ENCODE peak calls at places on chromosomes 7 and 10, in six cellular contexts. P is A549, Y is endothelial cell of umbilical vein, H is HepG2, Z is K562, W is GM12878. X is an unnamed sample.

GRCh38 chr10:7432884-7433726 is 22.3 kb upstream of the SFMBT2 start:
- DNase-seq in H (no peak), P (no peak), Z (no peak), Y (peak), W (no peak), X (no peak)

GRCh38 chr7:50939026-50939425 is 156.3 kb upstream of the GRB10 start:
- DNase-seq in W (no peak), P (no peak), Z (no peak), Y (no peak), H (no peak), X (no peak)

GRCh38 chr10:44233561-44234470 is 151.1 kb downstream of the CXCL12 start:
- DNase-seq in P (no peak), Z (peak), W (no peak), Y (no peak), H (no peak), X (no peak)

GRCh38 chr7:42877852-42878251 is 34.0 kb downstream of the C7orf25 start:
- DNase-seq in H (no peak), Z (no peak), P (no peak), W (no peak), Y (no peak), X (peak)

GRCh38 chr10:49167629-49168540 is 20.3 kb downstream of the TMEM273 start:
- DNase-seq in P (no peak), H (no peak), Y (no peak), W (no peak), Z (peak), X (no peak)

GRCh38 chr10:97333601-97334369 is 744 bp downstream of the FRAT2 start:
- DNase-seq in Y (peak), Z (peak), H (no peak), W (no peak), P (no peak), X (peak)

GRCh38 chr10:77289790-77290189 is 347.8 kb downstream of the KCNMA1 start:
- DNase-seq in P (no peak), W (no peak), Y (no peak), Z (no peak), H (no peak), X (no peak)

GRCh38 chr7:117041007-117041406 is 87.7 kb downstream of the ST7 start:
- DNase-seq in P (no peak), Z (no peak), H (no peak), Y (no peak), W (peak), X (no peak)

GRCh38 chr7:87810726-87811125 is 65.4 kb downstream of the SLC25A40 start:
- DNase-seq in P (no peak), H (no peak), Y (no peak), Z (no peak), W (no peak), X (no peak)

GRCh38 chr7:131388126-131388525 is 60.5 kb downstream of the MKLN1 start:
- DNase-seq in Z (no peak), W (no peak), Y (no peak), H (no peak), P (no peak), X (no peak)

GRCh38 chr7:134737561-134738353 is 41.7 kb upstream of the CALD1 start:
- DNase-seq in H (no peak), W (peak), P (no peak), Z (no peak), Y (peak), X (peak)

GRCh38 chr10:23055424-23056191 is 39.8 kb upstream of the MSRB2 start:
- DNase-seq in Z (no peak), H (no peak), P (no peak), W (no peak), Y (no peak), X (no peak)

GRCh38 chr10:16999665-17000451 is 129.8 kb downstream of the CUBN start:
- DNase-seq in P (no peak), W (no peak), H (no peak), Z (no peak), Y (no peak), X (no peak)

GRCh38 chr7:28203498-28204240 is 23.1 kb upstream of the JAZF1 start:
- DNase-seq in W (no peak), Y (no peak), H (no peak), P (no peak), Z (no peak), X (peak)

GRCh38 chr10:133565441-133566294 is at the start of gene SYCE1:
- DNase-seq in H (no peak), P (no peak), W (no peak), Y (no peak), Z (no peak), X (no peak)

GRCh38 chr10:22833353-22833752 is 94.5 kb upstream of the ARMC3 start:
- DNase-seq in W (no peak), Y (no peak), P (no peak), H (no peak), Z (no peak), X (no peak)

GRCh38 chr10:27540672-27541071 is 36.6 kb downstream of the RAB18 start:
- DNase-seq in Y (no peak), Z (no peak), P (no peak), W (no peak), H (no peak), X (no peak)

GRCh38 chr10:54667136-54667535 is 133.9 kb downstream of the PCDH15 start:
- DNase-seq in H (peak), P (no peak), Y (no peak), Z (no peak), W (no peak), X (no peak)

GRCh38 chr7:90178592-90179279 is 24.5 kb downstream of the STEAP1 start:
- DNase-seq in Y (peak), H (peak), P (peak), Z (no peak), W (peak), X (peak)

GRCh38 chr7:15821484-15822122 is 135.1 kb upstream of the MEOX2 start:
- DNase-seq in Z (no peak), H (no peak), W (no peak), P (no peak), Y (no peak), X (no peak)

DNA sequence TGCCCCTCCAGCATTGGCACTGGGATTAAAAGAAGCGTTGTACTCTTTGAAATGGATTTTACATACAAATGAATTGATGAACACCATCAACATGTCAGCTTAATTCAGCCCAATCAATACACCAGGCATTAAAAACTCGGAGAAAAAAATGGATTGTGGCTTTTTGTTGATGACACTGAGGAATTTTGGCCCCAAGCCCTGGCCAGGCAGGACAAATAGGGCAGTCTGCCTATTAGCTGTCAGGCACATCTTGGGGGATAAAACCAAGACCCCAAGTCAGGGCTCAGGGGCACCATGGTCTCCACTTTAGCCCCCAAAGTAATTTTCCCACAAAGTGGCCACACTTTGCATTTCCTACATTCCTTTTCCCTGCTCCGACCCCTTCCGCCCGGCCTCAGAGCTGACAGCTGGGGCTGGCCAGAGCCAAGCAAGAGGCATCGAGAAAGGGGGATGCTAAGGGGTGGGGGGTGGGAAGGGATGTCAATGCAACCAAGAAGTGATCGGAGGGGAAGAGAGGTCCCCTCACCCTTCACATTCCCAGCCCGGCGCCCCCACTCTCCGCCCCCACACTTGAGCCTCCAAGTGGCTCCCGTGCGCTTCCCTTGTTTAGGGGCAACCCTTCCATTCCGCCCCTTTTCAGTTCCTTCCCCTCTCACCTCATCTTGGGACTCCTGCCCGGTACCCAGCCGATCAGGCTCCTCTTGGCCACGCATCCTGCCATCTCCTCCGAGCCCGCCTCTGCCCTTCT is 711 bp downstream of the HIP1 start:
- DNase-seq in Y (no peak), Z (no peak), W (no peak), P (no peak), H (no peak), X (no peak)
- TF ChIP-seq MAX in Y (no peak), Z (no peak), W (no peak), P (no peak), H (no peak), X (no peak)

GRCh38 chr7:1237704-1238255 is 5.1 kb downstream of the UNCX start:
- DNase-seq in W (no peak), P (no peak), H (no peak), Z (no peak), Y (no peak), X (no peak)

GRCh38 chr7:1238363-1239331 is 6.0 kb downstream of the UNCX start:
- DNase-seq in W (no peak), P (no peak), Z (no peak), Y (no peak), H (no peak), X (no peak)

GRCh38 chr7:1235501-1236131 is 2.9 kb downstream of the UNCX start:
- DNase-seq in H (no peak), W (no peak), Z (no peak), Y (no peak), P (no peak), X (peak)

GRCh38 chr7:1236132-1236655 is 3.5 kb downstream of the UNCX start:
- DNase-seq in Z (no peak), P (no peak), Y (no peak), H (peak), W (no peak), X (peak)

DNA sequence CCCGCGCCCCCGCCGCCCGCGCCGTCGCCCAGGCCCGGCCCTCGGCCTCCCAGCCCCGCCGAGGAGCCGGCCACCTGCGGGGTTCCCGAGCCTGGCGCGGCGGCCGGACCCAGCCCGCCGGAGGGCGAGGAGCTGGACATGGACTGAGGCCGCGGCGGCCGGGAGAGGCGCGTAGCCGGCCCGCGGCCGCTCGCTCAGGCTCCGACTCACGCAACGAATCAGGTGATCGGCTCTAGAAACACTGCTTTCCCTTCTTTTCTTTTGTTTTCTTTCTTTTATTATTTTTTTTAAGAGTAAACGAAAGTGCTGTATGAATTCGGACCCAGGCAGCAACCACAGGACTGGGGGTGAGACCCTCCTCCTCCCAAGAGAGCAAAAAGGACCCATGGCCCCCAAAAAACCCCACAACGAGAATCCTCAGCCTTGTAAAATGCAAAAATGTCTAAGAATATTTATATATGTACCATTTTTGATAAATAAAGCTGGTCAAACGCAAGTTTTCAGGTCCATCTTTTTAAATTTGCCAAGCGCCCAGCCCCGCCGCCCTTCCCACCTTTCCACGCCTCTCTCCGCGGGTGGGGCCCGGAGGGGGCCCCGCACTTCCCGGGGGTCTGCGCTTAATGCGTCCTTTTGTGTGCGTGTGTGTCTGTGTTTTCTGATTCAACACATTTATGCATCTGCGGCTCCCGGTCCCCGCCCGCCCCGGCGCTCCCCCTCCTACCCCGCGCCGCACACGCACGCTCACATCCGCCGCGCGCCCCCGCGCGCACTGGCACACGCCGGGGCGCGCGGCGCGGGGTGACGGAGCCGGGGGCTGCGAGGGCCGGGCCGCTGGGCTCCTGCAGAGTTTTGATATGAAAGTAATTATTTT is 4.4 kb downstream of the UNCX start:
- DNase-seq in Y (no peak), P (no peak), Z (no peak), H (no peak), W (no peak), X (no peak)
- TF ChIP-seq MYC in Y (no peak), P (no peak), Z (no peak), H (no peak), W (no peak), X (no peak)

GRCh38 chr10:75293456-75293840 is 57.7 kb upstream of the COMTD1 start:
- DNase-seq in Y (no peak), Z (no peak), P (no peak), H (no peak), W (no peak), X (no peak)

GRCh38 chr10:75295901-75296441 is 60.2 kb upstream of the COMTD1 start:
- DNase-seq in W (no peak), P (no peak), H (no peak), Y (peak), Z (no peak), X (no peak)

GRCh38 chr10:75294518-75294865 is 58.7 kb upstream of the COMTD1 start:
- DNase-seq in W (no peak), P (no peak), Y (peak), H (no peak), Z (no peak), X (no peak)

GRCh38 chr10:75294031-75294437 is 58.3 kb upstream of the COMTD1 start:
- DNase-seq in H (no peak), Z (peak), W (no peak), Y (peak), P (no peak), X (no peak)

DNA sequence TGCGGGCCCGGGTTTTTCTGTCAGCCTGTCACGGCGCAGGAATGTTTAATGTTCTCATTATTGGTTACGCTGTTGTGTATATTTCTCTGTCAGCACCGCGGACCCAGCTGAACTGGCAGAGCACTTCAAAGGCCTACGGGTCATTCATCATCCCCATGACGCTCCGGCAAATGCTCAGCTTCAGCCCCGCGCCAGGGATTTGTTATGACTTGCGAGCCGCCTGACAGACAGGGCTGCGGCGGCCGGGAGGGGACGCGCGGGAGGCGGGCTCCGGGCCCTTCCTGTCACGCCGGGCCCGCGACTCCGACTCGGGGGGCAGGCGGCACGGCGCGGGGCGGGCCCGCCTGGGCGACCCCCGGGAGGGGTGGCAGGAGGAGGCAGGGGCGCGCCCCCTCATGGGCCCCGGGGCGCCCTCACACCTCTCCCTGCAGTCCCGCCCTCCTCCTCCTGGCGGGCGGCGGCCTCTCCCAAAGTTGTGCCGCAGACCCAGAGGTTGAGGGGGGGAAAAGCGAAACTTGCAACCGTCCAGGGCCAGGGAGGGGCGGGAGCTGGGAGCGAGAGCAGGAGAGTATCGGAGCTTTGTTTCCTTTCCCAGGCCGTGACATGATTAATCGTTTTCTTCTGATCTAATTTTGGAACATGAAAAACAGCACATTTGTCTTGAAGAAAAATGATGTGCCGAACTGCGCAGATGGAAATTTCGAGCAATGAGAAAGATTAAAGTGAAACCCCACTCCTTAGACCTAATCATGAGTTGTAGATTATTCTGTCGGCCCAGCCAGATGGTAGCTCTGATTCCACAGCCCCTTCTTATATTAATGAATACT is 59.3 kb upstream of the COMTD1 start:
- DNase-seq in Z (peak), P (peak), W (no peak), H (peak), Y (peak), X (peak)
- TF ChIP-seq CTCF in Z (no peak), P (peak), W (peak), H (peak), Y (peak), X (peak)

GRCh38 chr10:61081331-61081730 is 137.3 kb upstream of the RHOBTB1 start:
- DNase-seq in Y (no peak), P (no peak), W (no peak), H (no peak), Z (no peak), X (no peak)
- TF ChIP-seq MAX in Y (no peak), P (no peak), W (no peak), H (no peak), Z (no peak), X (no peak)

GRCh38 chr7:99380032-99380822 is 5.7 kb downstream of the ARPC1B start:
- DNase-seq in H (no peak), Z (peak), W (peak), Y (peak), P (no peak), X (peak)

GRCh38 chr7:99381664-99382075 is 7.1 kb downstream of the ARPC1B start:
- DNase-seq in Z (no peak), H (peak), Y (no peak), P (no peak), W (no peak), X (no peak)

GRCh38 chr7:99383203-99383602 is 8.7 kb downstream of the ARPC1B start:
- DNase-seq in W (no peak), Y (no peak), H (no peak), P (no peak), Z (no peak), X (no peak)

GRCh38 chr7:99379043-99379577 is 4.6 kb downstream of the ARPC1B start:
- DNase-seq in P (no peak), Y (peak), H (no peak), Z (no peak), W (peak), X (peak)

GRCh38 chr7:99380823-99381663 is 6.5 kb downstream of the ARPC1B start:
- DNase-seq in Y (no peak), W (peak), P (no peak), Z (no peak), H (peak), X (no peak)
- TF ChIP-seq MYC in Y (no peak), W (peak), P (no peak), Z (no peak), H (peak), X (no peak)

GRCh38 chr10:113221756-113222168 is 271.7 kb downstream of the TCF7L2 start:
- DNase-seq in H (no peak), P (no peak), Y (no peak), Z (no peak), W (no peak), X (no peak)
- TF ChIP-seq CTCF in H (no peak), P (no peak), Y (no peak), Z (no peak), W (no peak), X (no peak)

GRCh38 chr10:31961675-31962074 is 33.0 kb upstream of the ARHGAP12 start:
- DNase-seq in P (peak), Y (no peak), H (no peak), W (no peak), Z (no peak), X (peak)
- TF ChIP-seq MAX in P (no peak), Y (no peak), H (no peak), W (no peak), Z (no peak), X (no peak)

DNA sequence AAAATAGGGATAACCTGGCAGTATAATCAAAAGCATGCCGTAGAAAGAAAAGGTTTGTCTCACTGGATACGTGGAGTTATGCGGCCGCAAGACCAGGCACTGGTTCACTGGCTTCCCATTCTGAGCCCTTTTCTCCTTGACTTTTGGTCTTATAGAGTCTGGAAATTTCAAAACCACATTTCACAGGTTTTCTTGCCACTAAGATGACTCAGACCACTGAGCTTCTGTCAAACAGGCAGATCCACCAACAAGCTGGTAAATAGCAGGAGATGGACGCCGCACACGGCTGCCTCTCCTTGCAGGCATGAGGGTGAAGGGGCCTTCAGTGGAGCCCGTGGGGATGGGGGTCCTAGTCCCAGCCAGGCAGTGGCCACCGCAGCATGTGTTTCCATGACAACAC is 55.6 kb downstream of the KLF6 start:
- DNase-seq in Y (no peak), P (no peak), H (no peak), W (no peak), Z (no peak), X (peak)
- TF ChIP-seq MYC in Y (no peak), P (no peak), H (no peak), W (no peak), Z (no peak), X (no peak)

DNA sequence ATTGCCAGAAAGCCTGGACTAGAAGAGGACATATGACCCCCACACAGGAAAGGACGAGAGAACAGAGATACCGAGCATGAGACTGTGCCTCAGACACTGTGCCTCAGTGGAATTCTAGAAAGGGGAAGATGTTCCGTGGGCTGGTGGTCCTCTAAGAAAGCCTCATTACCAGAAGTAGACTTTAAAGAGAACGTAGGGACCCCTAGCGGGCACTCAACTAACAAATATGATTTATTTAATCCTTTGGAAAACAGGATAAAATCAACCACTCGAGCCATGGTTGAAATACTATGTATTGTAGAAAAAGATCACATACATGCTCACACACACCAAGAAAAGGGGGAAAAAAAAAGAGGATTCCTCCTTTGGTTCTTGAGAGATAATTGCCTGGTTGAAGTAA is 701.2 kb upstream of the SORCS1 start:
- DNase-seq in W (no peak), P (no peak), H (no peak), Z (no peak), Y (no peak), X (peak)
- TF ChIP-seq CTCF in W (no peak), P (no peak), H (no peak), Z (no peak), Y (no peak), X (no peak)

X was measured in NB4.